ENCODE peak calls at places on chromosomes 2 and 18, in nine cellular contexts. B, H, N, O, Z, L, C, W and F are unnamed samples.

GRCh38 chr2:2564300-2565085 is 233.4 kb upstream of the MYT1L start:
- DNase-seq in B (no peak), H (no peak), N (no peak), O (no peak), Z (no peak), L (no peak), C (no peak), W (no peak), F (no peak)

GRCh38 chr2:120205901-120206581 is 17.2 kb downstream of the TMEM185B start:
- DNase-seq in B (peak; percentile 10), H (no peak), N (peak; percentile 15), O (no peak), Z (peak; percentile 78), L (no peak), C (no peak), W (no peak), F (peak; percentile 79)

GRCh38 chr2:24594283-24594682 is 103.2 kb downstream of the NCOA1 start:
- DNase-seq in B (no peak), H (peak; percentile 4), N (no peak), O (no peak), Z (no peak), L (no peak), C (no peak), W (no peak), F (no peak)

GRCh38 chr2:120878970-120879369 is 143.3 kb downstream of the GLI2 start:
- DNase-seq in B (no peak), H (no peak), N (no peak), O (no peak), Z (no peak), L (no peak), C (no peak), W (no peak), F (no peak)

GRCh38 chr2:70397186-70397585 is 95.3 kb upstream of the FAM136A start:
- DNase-seq in B (no peak), H (no peak), N (no peak), O (no peak), Z (no peak), L (no peak), C (no peak), W (no peak), F (no peak)

GRCh38 chr18:21914739-21915319 is 174.2 kb downstream of the MIB1 start:
- DNase-seq in B (peak; percentile 84), H (peak; percentile 88), N (peak; percentile 54), O (peak; percentile 15), Z (peak; percentile 48), L (no peak), C (peak; percentile 13), W (no peak), F (peak; percentile 38)

GRCh38 chr18:13387856-13388548 is 169.4 kb downstream of the LDLRAD4 start:
- DNase-seq in B (no peak), H (no peak), N (no peak), O (no peak), Z (no peak), L (no peak), C (no peak), W (no peak), F (peak; percentile 40)

GRCh38 chr2:25381502-25381901 is 39.8 kb upstream of the DNMT3A start:
- DNase-seq in B (no peak), H (no peak), N (no peak), O (no peak), Z (no peak), L (no peak), C (no peak), W (peak; percentile 17), F (no peak)

GRCh38 chr2:197028230-197028629 is 101.7 kb upstream of the PGAP1 start:
- DNase-seq in B (peak; percentile 80), H (peak; percentile 90), N (peak; percentile 35), O (peak; percentile 22), Z (no peak), L (no peak), C (no peak), W (no peak), F (no peak)

GRCh38 chr18:12839526-12840196 is 44.4 kb downstream of the PTPN2 start:
- DNase-seq in B (peak; percentile 37), H (peak; percentile 57), N (peak; percentile 49), O (no peak), Z (no peak), L (no peak), C (no peak), W (no peak), F (no peak)

GRCh38 chr18:74064510-74064909 is 83.1 kb downstream of the FBXO15 start:
- DNase-seq in B (no peak), H (no peak), N (no peak), O (no peak), Z (no peak), L (no peak), C (no peak), W (peak; percentile 61), F (no peak)

GRCh38 chr18:6960124-6960523 is 157.5 kb downstream of the LAMA1 start:
- DNase-seq in B (no peak), H (no peak), N (no peak), O (no peak), Z (no peak), L (no peak), C (no peak), W (no peak), F (no peak)

GRCh38 chr2:6771539-6772365 is 94.0 kb downstream of the CMPK2 start:
- DNase-seq in B (no peak), H (no peak), N (no peak), O (no peak), Z (no peak), L (no peak), C (no peak), W (no peak), F (no peak)

GRCh38 chr2:74671479-74671878 is 17.4 kb downstream of the SEMA4F start:
- DNase-seq in B (peak; percentile 58), H (peak; percentile 12), N (peak; percentile 74), O (no peak), Z (no peak), L (no peak), C (no peak), W (no peak), F (no peak)

GRCh38 chr2:99086385-99086784 is 55.1 kb upstream of the C2orf15 start:
- DNase-seq in B (no peak), H (no peak), N (no peak), O (no peak), Z (no peak), L (no peak), C (no peak), W (no peak), F (no peak)

GRCh38 chr2:99081886-99082285 is 59.6 kb upstream of the C2orf15 start:
- DNase-seq in B (no peak), H (no peak), N (no peak), O (no peak), Z (no peak), L (no peak), C (no peak), W (no peak), F (no peak)

GRCh38 chr2:99088017-99088416 is 53.5 kb upstream of the C2orf15 start:
- DNase-seq in B (no peak), H (peak; percentile 2), N (no peak), O (no peak), Z (no peak), L (no peak), C (no peak), W (no peak), F (no peak)

GRCh38 chr2:99084256-99084655 is 57.3 kb upstream of the C2orf15 start:
- DNase-seq in B (no peak), H (no peak), N (no peak), O (no peak), Z (no peak), L (no peak), C (no peak), W (no peak), F (no peak)

DNA sequence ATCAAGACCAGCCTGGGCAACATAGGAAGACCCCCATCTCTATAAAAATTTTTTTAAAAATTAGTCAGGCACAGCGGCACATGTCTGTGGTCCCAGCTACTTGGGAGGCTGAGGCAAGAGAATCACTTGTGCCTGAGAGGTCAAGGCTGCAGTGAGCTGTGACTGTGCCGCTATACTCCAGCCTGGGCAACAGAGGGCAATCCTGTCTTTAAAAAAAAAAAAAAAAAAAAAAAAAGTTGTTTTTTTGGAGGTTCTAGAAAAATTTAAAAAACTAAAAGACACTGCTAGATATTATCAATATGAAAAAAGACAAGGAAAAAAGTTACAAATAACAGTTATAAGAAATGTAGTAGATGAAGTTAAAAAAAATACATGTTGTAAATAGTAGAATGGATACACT is 56.1 kb upstream of the C2orf15 start:
- DNase-seq in B (peak; percentile 16), H (peak; percentile 21), N (peak; percentile 33), O (no peak), Z (no peak), L (no peak), C (no peak), W (no peak), F (no peak)
- TF ChIP-seq CTCF in B (peak; percentile 35), H (peak; percentile 47), N (peak; percentile 44), O (peak; percentile 72), Z (no peak), L (no peak), C (no peak), W (peak; percentile 40), F (peak; percentile 50)

GRCh38 chr18:78983530-78983929 is 3.9 kb downstream of the SALL3 start:
- DNase-seq in B (no peak), H (no peak), N (no peak), O (no peak), Z (no peak), L (no peak), C (no peak), W (no peak), F (no peak)

GRCh38 chr18:78982186-78982585 is 2.6 kb downstream of the SALL3 start:
- DNase-seq in B (peak; percentile 32), H (no peak), N (no peak), O (no peak), Z (no peak), L (no peak), C (no peak), W (no peak), F (no peak)

GRCh38 chr18:78981652-78981955 is 2.0 kb downstream of the SALL3 start:
- DNase-seq in B (no peak), H (no peak), N (no peak), O (no peak), Z (no peak), L (no peak), C (no peak), W (no peak), F (no peak)

GRCh38 chr18:78986018-78986481 is 6.4 kb downstream of the SALL3 start:
- DNase-seq in B (peak; percentile 42), H (peak; percentile 31), N (peak; percentile 16), O (no peak), Z (peak; percentile 61), L (no peak), C (no peak), W (no peak), F (no peak)

GRCh38 chr18:78984941-78985784 is 5.5 kb downstream of the SALL3 start:
- DNase-seq in B (peak; percentile 29), H (peak; percentile 14), N (peak; percentile 51), O (peak; percentile 4), Z (peak; percentile 45), L (no peak), C (no peak), W (no peak), F (no peak)
- TF ChIP-seq CTCF in B (no peak), H (peak; percentile 29), N (peak; percentile 47), O (peak; percentile 49), Z (no peak), L (no peak), C (no peak), W (peak; percentile 10), F (no peak)

GRCh38 chr2:107669335-107669734 is 157.4 kb upstream of the RGPD4 start:
- DNase-seq in B (peak; percentile 65), H (peak; percentile 54), N (peak; percentile 30), O (no peak), Z (no peak), L (no peak), C (no peak), W (no peak), F (no peak)
- TF ChIP-seq CTCF in B (peak; percentile 44), H (peak; percentile 41), N (peak; percentile 16), O (no peak), Z (no peak), L (no peak), C (peak; percentile 33), W (peak; percentile 17), F (peak; percentile 58)

GRCh38 chr2:188978291-188979081 is 4.3 kb downstream of the COL3A1 start:
- DNase-seq in B (peak; percentile 94), H (peak; percentile 89), N (peak; percentile 28), O (no peak), Z (no peak), L (peak; percentile 27), C (peak; percentile 42), W (no peak), F (no peak)
- TF ChIP-seq CTCF in B (peak; percentile 50), H (peak; percentile 53), N (peak; percentile 32), O (no peak), Z (no peak), L (no peak), C (peak; percentile 34), W (peak; percentile 62), F (peak; percentile 54)